ENCODE peak calls at places on chromosome 17, in six cellular contexts. Z is H1, D is GM12892, Q is K562, O is HepG2, H is GM12878. E is an unnamed sample.
A peak's percentile ranks its signal among the peaks of the same experiment; 100 is the strongest.

GRCh38 chr17:55926276-55926995 is 175.6 kb downstream of the PCTP start:
- DNase-seq in Z (no peak), D (no peak), Q (no peak), O (no peak), H (no peak), E (no peak)

GRCh38 chr17:73956595-73957465 is 246.6 kb upstream of the RPL38 start:
- DNase-seq in Z (peak; percentile 59), D (peak; percentile 51), Q (peak; percentile 65), O (peak; percentile 56), H (no peak), E (peak; percentile 64)

GRCh38 chr17:10574324-10574723 is 24.9 kb upstream of the MYH2 start:
- DNase-seq in Z (no peak), D (no peak), Q (no peak), O (no peak), H (no peak), E (no peak)

GRCh38 chr17:67272312-67273050 is 27.5 kb upstream of the HELZ start:
- DNase-seq in Z (no peak), D (no peak), Q (peak; percentile 38), O (peak; percentile 47), H (no peak), E (no peak)

GRCh38 chr17:18858567-18859245 is 775 bp downstream of the PRPSAP2 start:
- DNase-seq in Z (no peak), D (no peak), Q (no peak), O (no peak), H (no peak), E (no peak)

GRCh38 chr17:5635949-5636348 is 51.6 kb upstream of the NLRP1 start:
- DNase-seq in Z (no peak), D (no peak), Q (no peak), O (no peak), H (peak; percentile 7), E (no peak)

GRCh38 chr17:14604920-14605599 is 304.2 kb downstream of the HS3ST3B1 start:
- DNase-seq in Z (no peak), D (no peak), Q (no peak), O (no peak), H (no peak), E (no peak)

GRCh38 chr17:78000351-78000750 is 41.8 kb downstream of the TNRC6C start:
- DNase-seq in Z (no peak), D (no peak), Q (no peak), O (no peak), H (no peak), E (no peak)

GRCh38 chr17:45433136-45433535 is 466 bp upstream of the ARHGAP27 start:
- DNase-seq in Z (no peak), D (no peak), Q (no peak), O (no peak), H (no peak), E (no peak)

GRCh38 chr17:64291268-64291851 is 28.3 kb upstream of the TEX2 start:
- DNase-seq in Z (no peak), D (no peak), Q (peak; percentile 50), O (peak; percentile 63), H (no peak), E (no peak)

GRCh38 chr17:7479389-7480192 is at the start of gene ZBTB4:
- DNase-seq in Z (no peak), D (peak; percentile 63), Q (peak; percentile 64), O (peak; percentile 59), H (no peak), E (peak; percentile 68)

GRCh38 chr17:4318186-4318585 is 48.3 kb downstream of the UBE2G1 start:
- DNase-seq in Z (no peak), D (no peak), Q (no peak), O (no peak), H (no peak), E (no peak)

GRCh38 chr17:12097326-12097725 is 76.6 kb downstream of the MAP2K4 start:
- DNase-seq in Z (no peak), D (no peak), Q (no peak), O (no peak), H (no peak), E (no peak)

DNA sequence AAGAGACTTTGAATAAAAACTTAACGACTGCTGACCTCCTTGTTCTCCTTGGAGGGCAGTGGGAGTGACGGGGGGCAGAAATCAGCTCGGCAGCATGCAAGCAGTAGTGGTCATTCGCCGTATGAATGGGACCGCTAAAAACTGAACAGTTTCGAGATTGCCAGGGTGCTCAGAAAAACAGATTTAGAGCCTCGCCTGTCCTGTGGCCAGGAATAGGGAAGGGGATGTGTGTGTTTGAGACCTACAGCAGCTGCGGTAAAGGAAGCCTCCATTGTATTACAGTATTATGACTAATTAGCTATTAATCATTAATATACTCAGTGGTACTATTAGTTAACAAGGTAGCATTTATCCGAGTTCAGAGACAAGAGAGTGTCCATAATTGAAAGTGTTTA is 670 bp upstream of the ZNF652 start:
- DNase-seq in Z (no peak), D (no peak), Q (no peak), O (no peak), H (no peak), E (no peak)
- TF ChIP-seq POLR2A in Z (no peak), D (no peak), Q (no peak), O (no peak), H (no peak), E (no peak)

GRCh38 chr17:43372273-43372911 is 26.4 kb upstream of the ARL4D start:
- DNase-seq in Z (no peak), D (no peak), Q (no peak), O (no peak), H (peak; percentile 79), E (no peak)
- TF ChIP-seq TAF1 in Z (no peak), D (no peak), Q (no peak), O (no peak), H (peak; percentile 12), E (no peak)

DNA sequence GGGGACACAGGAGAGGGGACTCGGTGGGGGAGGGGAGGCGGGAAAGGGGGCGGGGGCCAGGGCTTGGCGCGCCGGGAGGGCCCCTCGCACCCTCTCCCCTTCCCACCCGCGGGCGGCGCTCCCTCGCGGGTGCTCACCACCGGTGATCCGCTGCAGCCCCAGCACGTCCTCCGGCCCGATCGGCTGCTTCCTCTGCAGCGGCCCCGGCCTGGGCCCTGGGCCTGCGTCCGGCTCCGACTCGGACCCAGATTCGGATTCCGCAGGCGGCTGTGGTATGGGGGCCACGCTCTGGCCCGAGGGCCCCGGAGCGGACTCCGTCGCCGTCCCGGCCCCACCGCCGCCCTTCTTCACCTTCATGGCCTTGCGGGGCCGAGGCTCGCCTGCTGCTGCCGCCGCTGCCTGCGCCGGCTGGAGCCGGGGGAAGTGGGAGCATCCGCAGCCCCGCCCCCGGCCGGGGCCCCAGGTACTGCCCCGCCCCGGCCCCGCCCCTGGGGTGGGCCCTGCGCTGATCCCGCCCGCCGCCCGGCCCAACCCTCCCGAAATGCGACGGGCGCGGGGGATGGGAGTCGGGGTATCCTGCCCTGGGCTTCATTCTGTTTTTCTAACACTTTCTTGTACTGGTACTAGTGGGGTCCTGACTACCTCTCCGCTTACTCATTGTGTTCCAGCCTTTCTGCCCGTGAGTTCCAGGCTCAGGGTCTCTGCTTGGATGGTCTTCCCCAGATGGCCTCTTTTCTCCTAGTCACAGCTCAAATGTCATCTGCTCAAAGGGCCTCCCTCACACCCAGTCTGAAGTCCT is at the start of gene UNC119:
- DNase-seq in Z (no peak), D (peak; percentile 90), Q (peak; percentile 97), O (peak; percentile 38), H (no peak), E (peak; percentile 87)
- TF ChIP-seq POLR2A in Z (no peak), D (peak; percentile 81), Q (peak; percentile 66), O (peak; percentile 56), H (peak; percentile 90), E (peak; percentile 41)

GRCh38 chr17:79933863-79934652 is 94.8 kb upstream of the CBX4 start:
- DNase-seq in Z (no peak), D (no peak), Q (no peak), O (no peak), H (no peak), E (no peak)
- TF ChIP-seq TAF1 in Z (no peak), D (no peak), Q (no peak), O (no peak), H (no peak), E (no peak)

E was measured in GM12891.